ENCODE peak calls at places on chromosomes 5 and 9, in four cellular contexts. S is GM12892, P is K562, M is GM12878. J is an unnamed sample.

GRCh38 chr9:35962126-35962906 is 4.4 kb upstream of the OR2S2 start:
- DNase-seq in S (no peak), P (no peak), M (no peak), J (no peak)

GRCh38 chr9:128001411-128002298 is 20.9 kb upstream of the EEIG1 start:
- DNase-seq in S (no peak), P (peak; percentile 82), M (no peak), J (no peak)

GRCh38 chr9:33350310-33350709 is 52.1 kb downstream of the AQP7 start:
- DNase-seq in S (no peak), P (no peak), M (no peak), J (no peak)

GRCh38 chr9:114172981-114173833 is 17.9 kb downstream of the COL27A1 start:
- DNase-seq in S (no peak), P (no peak), M (no peak), J (no peak)

GRCh38 chr5:58378613-58379385 is 81.1 kb downstream of the PLK2 start:
- DNase-seq in S (no peak), P (no peak), M (no peak), J (no peak)

GRCh38 chr5:76610196-76610595 is 13.0 kb downstream of the F2RL2 start:
- DNase-seq in S (no peak), P (no peak), M (no peak), J (no peak)

GRCh38 chr5:124285071-124285470 is 461.4 kb downstream of the ZNF608 start:
- DNase-seq in S (no peak), P (no peak), M (no peak), J (no peak)

GRCh38 chr5:173035904-173036707 is 20.0 kb upstream of the CREBRF start:
- DNase-seq in S (no peak), P (no peak), M (peak; percentile 88), J (no peak)

GRCh38 chr9:37390759-37391158 is 31.7 kb upstream of the GRHPR start:
- DNase-seq in S (peak; percentile 70), P (peak; percentile 71), M (peak; percentile 89), J (peak; percentile 60)

GRCh38 chr5:136285501-136285900 is 79.8 kb downstream of the TRPC7 start:
- DNase-seq in S (no peak), P (no peak), M (no peak), J (no peak)

GRCh38 chr9:113462781-113463286 is 693 bp upstream of the RGS3 start:
- DNase-seq in S (no peak), P (no peak), M (no peak), J (no peak)

GRCh38 chr5:171600736-171601265 is 181.4 kb downstream of the FGF18 start:
- DNase-seq in S (no peak), P (no peak), M (no peak), J (no peak)

GRCh38 chr9:83972286-83972685 is 7.7 kb downstream of the HNRNPK start:
- DNase-seq in S (no peak), P (no peak), M (no peak), J (no peak)

GRCh38 chr9:96871176-96871575 is 16.9 kb upstream of the ZNF782 start:
- DNase-seq in S (no peak), P (no peak), M (no peak), J (no peak)

GRCh38 chr9:98807070-98807810 is at the start of gene GALNT12:
- DNase-seq in S (no peak), P (peak; percentile 86), M (no peak), J (peak; percentile 72)

GRCh38 chr5:177496111-177497010 is 1.0 kb downstream of the PDLIM7 start:
- DNase-seq in S (no peak), P (peak; percentile 89), M (no peak), J (peak; percentile 65)

DNA sequence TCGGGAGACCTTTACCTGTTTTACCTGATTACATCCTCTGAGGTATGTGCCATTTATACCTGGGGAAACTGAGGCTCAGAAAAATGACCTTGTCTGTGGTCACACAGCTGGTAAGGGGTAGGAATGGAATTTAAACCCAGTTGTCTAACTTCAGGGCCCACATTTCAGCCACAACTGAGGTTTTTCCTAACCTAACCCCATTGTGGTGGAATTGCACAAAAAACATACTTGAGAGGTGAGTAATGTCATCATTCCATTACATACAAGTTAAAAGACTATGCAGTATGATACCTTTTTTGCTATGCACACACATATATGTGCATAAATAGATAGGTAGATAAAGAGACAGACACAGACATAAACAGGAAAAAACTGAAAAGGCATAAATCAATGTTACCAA is 14.1 kb downstream of the FGF1 start:
- DNase-seq in S (no peak), P (no peak), M (no peak), J (no peak)
- TF ChIP-seq POLR2A in S (no peak), P (no peak), M (no peak), J (no peak)

GRCh38 chr5:181052928-181053759 is 13.1 kb downstream of the BTNL9 start:
- DNase-seq in S (peak; percentile 50), P (peak; percentile 92), M (no peak), J (peak; percentile 63)
- TF ChIP-seq POLR2AphosphoS5 in S (no peak), P (no peak), M (no peak), J (no peak)

GRCh38 chr9:12777149-12778010 is 2.6 kb downstream of the LURAP1L start:
- DNase-seq in S (no peak), P (no peak), M (no peak), J (no peak)

GRCh38 chr9:12776775-12777055 is 1.9 kb downstream of the LURAP1L start:
- DNase-seq in S (no peak), P (no peak), M (no peak), J (no peak)

GRCh38 chr9:12774861-12775367 is at the start of gene LURAP1L:
- DNase-seq in S (no peak), P (peak; percentile 4), M (no peak), J (no peak)

GRCh38 chr9:12775373-12775962 is 648 bp downstream of the LURAP1L start:
- DNase-seq in S (no peak), P (no peak), M (no peak), J (no peak)

DNA sequence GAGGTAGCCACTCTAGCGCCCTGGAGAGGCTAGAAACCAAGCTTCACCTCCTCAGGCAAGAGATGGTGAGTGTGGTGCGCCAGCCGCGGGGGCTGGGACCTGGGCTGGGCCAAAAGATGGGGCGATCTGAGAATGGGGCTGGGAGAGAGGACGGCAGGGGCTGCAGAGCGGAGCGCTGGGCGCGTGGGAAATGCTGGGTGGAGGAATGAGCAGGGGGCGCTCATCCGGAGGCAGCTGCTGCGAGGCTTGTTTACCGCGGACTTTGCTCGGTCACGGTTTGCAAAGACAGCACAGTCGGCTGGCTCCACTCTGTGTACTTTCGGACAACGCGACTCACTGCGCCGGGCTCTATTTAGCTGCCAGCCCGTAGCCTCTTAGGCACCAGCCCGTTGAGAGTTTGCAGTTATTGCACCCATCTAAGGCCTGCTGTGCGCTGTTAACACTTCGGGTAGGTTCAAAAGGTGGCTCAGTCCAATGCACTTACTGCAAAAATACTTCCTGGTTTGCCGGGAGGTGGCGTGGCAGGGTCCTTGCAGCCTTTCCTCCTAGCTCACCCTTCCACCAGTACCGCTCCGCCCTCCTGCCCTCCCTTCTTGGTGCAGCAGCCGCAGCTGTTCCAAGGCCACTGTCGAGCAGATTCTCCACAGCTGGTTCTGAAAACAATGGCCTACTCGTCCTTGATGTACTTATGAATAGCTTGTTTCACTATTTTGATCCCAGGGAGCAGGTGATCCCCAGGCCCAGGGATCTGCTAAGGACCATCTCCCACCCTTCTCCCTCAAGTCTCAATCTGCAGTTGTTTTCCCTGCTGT is 1.3 kb downstream of the LURAP1L start:
- DNase-seq in S (peak; percentile 12), P (peak; percentile 40), M (no peak), J (no peak)
- TF ChIP-seq TAF1 in S (no peak), P (no peak), M (no peak), J (no peak)

GRCh38 chr5:38453921-38454320 is 102.5 kb downstream of the LIFR start:
- DNase-seq in S (no peak), P (no peak), M (no peak), J (no peak)
- TF ChIP-seq POLR2A in S (no peak), P (no peak), M (no peak), J (no peak)

GRCh38 chr5:101535626-101536025 is 632.5 kb upstream of the ST8SIA4 start:
- DNase-seq in S (no peak), P (no peak), M (no peak), J (no peak)
- TF ChIP-seq POLR2AphosphoS5 in S (no peak), P (no peak), M (no peak), J (no peak)

GRCh38 chr9:89750117-89750551 is 145.3 kb downstream of the GADD45G start:
- DNase-seq in S (no peak), P (no peak), M (no peak), J (no peak)
- TF ChIP-seq TAF1 in S (no peak), P (no peak), M (no peak), J (no peak)

GRCh38 chr9:131530546-131530929 is 525 bp downstream of the UCK1 start:
- DNase-seq in S (peak; percentile 69), P (peak; percentile 58), M (no peak), J (peak; percentile 64)

GRCh38 chr9:131528886-131529505 is 2.1 kb downstream of the UCK1 start:
- DNase-seq in S (no peak), P (no peak), M (no peak), J (no peak)

GRCh38 chr9:131528186-131528585 is 2.9 kb downstream of the UCK1 start:
- DNase-seq in S (no peak), P (no peak), M (no peak), J (no peak)

GRCh38 chr9:131529597-131530545 is 1.2 kb downstream of the UCK1 start:
- DNase-seq in S (no peak), P (no peak), M (no peak), J (no peak)

DNA sequence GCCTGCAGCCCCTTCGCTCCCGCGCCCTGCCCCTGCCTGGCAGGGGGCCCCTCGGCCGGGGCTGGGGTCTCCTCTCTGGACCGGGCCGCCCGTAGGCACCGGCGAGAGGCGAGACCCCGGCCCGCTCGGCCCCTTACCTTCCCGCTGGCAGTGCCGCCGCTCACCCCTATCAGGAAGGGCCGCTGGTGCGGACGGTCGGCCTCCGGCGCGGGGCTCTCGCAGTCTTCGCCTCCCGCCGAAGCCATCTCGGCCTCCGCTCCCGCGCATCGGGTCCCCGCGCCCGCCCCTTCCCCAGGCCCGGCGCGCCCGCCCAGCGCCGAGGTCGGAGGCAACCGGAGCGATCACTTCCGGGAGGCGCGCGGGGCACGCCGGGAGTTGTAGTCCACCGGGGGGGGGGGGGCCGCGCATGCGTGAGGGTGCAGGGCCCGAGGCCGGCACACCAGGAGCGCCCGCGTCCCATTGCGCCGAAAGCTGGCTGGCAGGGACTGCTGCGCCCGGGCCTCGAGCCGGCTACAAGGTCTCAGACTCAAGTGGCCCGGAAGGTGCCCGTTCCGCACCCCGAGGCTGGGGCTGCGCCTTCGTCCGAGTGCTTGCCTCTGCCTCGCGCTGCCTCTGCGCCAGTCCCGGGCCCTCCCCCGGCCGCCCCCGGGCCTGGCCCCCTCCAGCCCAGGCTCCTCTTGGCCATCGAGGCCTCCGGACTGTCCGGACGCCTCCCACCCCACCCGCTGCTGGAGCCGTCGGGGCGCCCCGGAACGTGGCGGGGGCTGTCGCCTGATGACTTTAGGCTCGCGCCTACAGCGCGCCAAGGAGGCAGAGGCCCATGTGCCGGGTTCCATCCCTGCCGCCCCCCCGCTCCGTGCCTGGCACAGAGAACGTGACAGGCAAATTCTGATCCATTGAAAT is at the start of gene UCK1:
- DNase-seq in S (peak; percentile 99), P (peak; percentile 99), M (peak; percentile 13), J (peak; percentile 100)
- TF ChIP-seq POLR2A in S (peak; percentile 50), P (peak; percentile 69), M (peak; percentile 79), J (no peak)

J was measured in GM12891.